ENCODE peak calls at places on chromosomes 2 and 18, in four cellular contexts. N, C, V and S are unnamed samples.

GRCh38 chr2:85732467-85733120 is 21.2 kb upstream of the ATOH8 start:
- DNase-seq in N (no peak), C (no peak), V (no peak), S (no peak)

GRCh38 chr2:137676348-137676747 is 287.9 kb upstream of the HNMT start:
- DNase-seq in N (no peak), C (no peak), V (no peak), S (no peak)

GRCh38 chr18:62625019-62625418 is 90.3 kb upstream of the PHLPP1 start:
- DNase-seq in C (no peak), N (no peak), V (no peak), S (peak)

GRCh38 chr2:65320042-65320711 is 92.5 kb downstream of the ACTR2 start:
- DNase-seq in C (peak), N (no peak), V (peak), S (peak)

GRCh38 chr2:62941413-62941812 is 109.2 kb upstream of the OTX1 start:
- DNase-seq in N (no peak), V (no peak), C (no peak), S (no peak)

GRCh38 chr2:207409525-207409924 is 120.2 kb upstream of the CREB1 start:
- DNase-seq in C (no peak), V (no peak), N (no peak), S (no peak)

GRCh38 chr2:118050386-118050785 is 36.5 kb upstream of the CCDC93 start:
- DNase-seq in C (no peak), N (no peak), V (no peak), S (no peak)

GRCh38 chr2:145797692-145798091 is 1277.8 kb upstream of the ZEB2 start:
- DNase-seq in V (no peak), C (no peak), N (no peak), S (no peak)

GRCh38 chr2:8692783-8693768 is 11.2 kb downstream of the ID2 start:
- DNase-seq in C (peak), N (peak), V (no peak), S (no peak)

GRCh38 chr18:23812566-23813440 is 123.5 kb downstream of the LAMA3 start:
- DNase-seq in C (no peak), V (no peak), N (no peak), S (no peak)

GRCh38 chr2:62307469-62308389 is 111.8 kb downstream of the B3GNT2 start:
- DNase-seq in C (peak), N (no peak), V (no peak), S (no peak)

GRCh38 chr2:18428516-18428915 is 131.9 kb downstream of the RDH14 start:
- DNase-seq in C (no peak), N (no peak), V (no peak), S (no peak)

GRCh38 chr2:98013407-98014042 is 17.8 kb upstream of the TMEM131 start:
- DNase-seq in C (no peak), V (peak), N (no peak), S (no peak)

GRCh38 chr2:177735318-177735803 is 337.2 kb downstream of the PDE11A start:
- DNase-seq in C (no peak), N (no peak), V (no peak), S (no peak)

GRCh38 chr2:97996679-97997078 is 931 bp upstream of the TMEM131 start:
- DNase-seq in N (no peak), V (no peak), C (no peak), S (no peak)

GRCh38 chr2:183038341-183039300 is at the start of gene NCKAP1:
- DNase-seq in V (peak), N (peak), C (peak), S (peak)

GRCh38 chr2:88853403-88853790 is 161.9 kb downstream of the RPIA start:
- DNase-seq in N (no peak), V (no peak), C (no peak), S (no peak)

GRCh38 chr2:240528406-240529040 is 29.3 kb downstream of the ANKMY1 start:
- DNase-seq in V (no peak), N (no peak), C (no peak), S (no peak)

GRCh38 chr2:223056656-223057418 is 4.8 kb downstream of the KCNE4 start:
- DNase-seq in N (no peak), V (no peak), C (no peak), S (no peak)

GRCh38 chr2:95314964-95315611 is 17.9 kb downstream of the KCNIP3 start:
- DNase-seq in N (peak), C (peak), V (no peak), S (no peak)

GRCh38 chr18:76977108-76977621 is 154.8 kb downstream of the ZNF236 start:
- DNase-seq in N (no peak), V (no peak), C (no peak), S (no peak)

GRCh38 chr2:102245266-102246151 is 58.7 kb downstream of the IL1RL2 start:
- DNase-seq in N (peak), V (no peak), C (no peak), S (peak)
- TF ChIP-seq CTCF in N (no peak), V (peak), C (no peak), S (peak)

GRCh38 chr18:36372902-36373301 is 75.4 kb downstream of the FHOD3 start:
- DNase-seq in N (no peak), C (peak), V (peak), S (peak)
- TF ChIP-seq CTCF in N (no peak), C (peak), V (peak), S (peak)

GRCh38 chr2:10675126-10675525 is 14.6 kb downstream of the NOL10 start:
- DNase-seq in C (no peak), V (no peak), N (no peak), S (no peak)

GRCh38 chr2:10680957-10681356 is 8.8 kb downstream of the NOL10 start:
- DNase-seq in N (no peak), V (no peak), C (no peak), S (no peak)

GRCh38 chr2:10680214-10680613 is 9.6 kb downstream of the NOL10 start:
- DNase-seq in C (no peak), N (no peak), V (no peak), S (no peak)

DNA sequence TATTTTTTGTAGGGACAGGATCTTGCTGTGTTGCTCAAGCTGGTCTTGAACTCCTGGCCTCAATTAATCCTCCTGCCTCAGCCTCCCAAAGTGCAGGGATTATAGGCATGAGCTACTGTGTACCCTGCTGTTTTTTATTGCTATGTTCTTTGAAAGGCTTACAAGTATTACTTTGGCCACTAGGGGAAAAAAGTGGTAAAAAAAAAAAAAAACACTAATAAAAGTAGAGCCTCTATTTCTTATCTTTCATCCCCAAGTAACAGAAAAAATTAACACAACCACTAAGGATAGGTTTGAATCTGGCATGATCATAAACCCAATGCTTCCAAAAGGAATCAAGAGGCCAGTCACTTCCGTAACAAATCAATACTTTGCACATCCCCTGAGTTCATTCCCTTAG is 11.6 kb downstream of the NOL10 start:
- DNase-seq in V (no peak), C (no peak), N (no peak), S (no peak)
- TF ChIP-seq CTCF in V (peak), C (peak), N (peak), S (no peak)

GRCh38 chr2:25897500-25897899 is 19.2 kb upstream of the ASXL2 start:
- DNase-seq in C (no peak), V (no peak), N (no peak), S (no peak)
- TF ChIP-seq CTCF in C (no peak), V (no peak), N (no peak), S (no peak)

GRCh38 chr18:25313274-25313673 is 38.7 kb downstream of the ZNF521 start:
- DNase-seq in N (no peak), C (no peak), V (no peak), S (no peak)

GRCh38 chr18:25306671-25307070 is 45.3 kb downstream of the ZNF521 start:
- DNase-seq in C (no peak), V (no peak), N (no peak), S (no peak)

GRCh38 chr18:25314824-25315223 is 37.1 kb downstream of the ZNF521 start:
- DNase-seq in C (no peak), V (no peak), N (no peak), S (no peak)

GRCh38 chr18:25305584-25305983 is 46.4 kb downstream of the ZNF521 start:
- DNase-seq in N (no peak), C (no peak), V (no peak), S (no peak)

DNA sequence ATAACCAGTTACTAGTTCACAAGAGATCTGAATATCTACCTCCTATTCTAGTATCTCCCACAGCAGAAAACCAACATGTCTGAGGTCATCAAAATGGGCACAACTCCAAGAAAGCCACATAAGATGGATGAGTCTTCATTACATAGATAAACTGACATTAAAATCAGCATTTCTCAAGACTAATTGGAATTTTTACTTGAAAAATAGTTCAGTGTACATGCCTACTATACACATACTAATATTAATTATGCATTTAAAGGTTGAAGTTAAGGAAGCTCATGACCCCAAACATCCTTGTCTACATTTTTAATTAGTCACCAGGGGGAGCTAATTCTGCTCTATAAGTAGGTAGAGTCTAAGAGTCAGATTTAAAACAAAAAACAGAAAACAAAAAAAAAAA is 41.9 kb downstream of the ZNF521 start:
- DNase-seq in C (no peak), V (no peak), N (no peak), S (no peak)
- TF ChIP-seq CTCF in C (no peak), V (peak), N (no peak), S (no peak)

DNA sequence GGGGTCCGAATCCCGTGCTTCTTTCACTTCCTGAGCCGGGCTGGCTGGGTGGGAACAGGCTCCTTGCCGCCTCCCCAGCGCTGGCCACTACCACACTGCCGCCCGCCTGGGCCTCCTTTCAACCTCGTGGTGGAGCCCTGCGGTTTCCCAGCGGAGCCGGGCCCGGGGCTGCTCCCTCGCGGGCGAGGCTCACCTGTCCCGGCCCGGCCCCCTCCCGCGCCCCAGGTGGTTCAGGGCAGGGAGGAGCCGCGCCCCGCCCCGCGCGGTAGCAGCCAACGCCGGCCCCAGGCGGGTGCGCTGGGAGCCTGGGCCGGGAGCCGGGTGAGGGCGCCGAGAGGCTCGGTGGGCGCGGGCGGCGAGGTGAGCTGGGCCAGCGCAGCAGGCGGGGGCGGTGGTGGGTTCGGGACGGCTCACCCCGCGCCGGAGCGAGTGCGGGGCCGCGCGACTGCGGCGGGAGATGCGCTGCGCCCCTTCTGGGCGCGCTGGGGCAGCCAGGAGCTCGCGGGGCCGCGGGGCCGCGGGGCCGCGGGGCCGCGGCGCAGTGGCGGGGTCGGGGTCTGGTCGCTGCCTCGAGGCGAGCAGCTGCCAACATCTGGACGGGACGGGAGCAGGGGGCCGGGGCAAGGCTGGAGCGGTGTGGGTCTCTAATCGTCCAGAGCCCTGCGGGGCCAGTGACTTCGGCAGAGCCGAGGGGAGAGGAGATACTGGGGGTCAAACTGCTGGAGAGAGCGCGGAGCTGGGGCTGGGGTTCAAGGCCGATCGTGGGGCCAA is at the start of gene LYPD6B:
- DNase-seq in V (no peak), C (peak), N (no peak), S (no peak)
- TF ChIP-seq CTCF in V (no peak), C (no peak), N (no peak), S (no peak)

GRCh38 chr2:54664238-54664786 is 59.1 kb upstream of the EML6 start:
- DNase-seq in N (no peak), V (no peak), C (no peak), S (no peak)

GRCh38 chr2:54658548-54659207 is 64.8 kb upstream of the EML6 start:
- DNase-seq in C (no peak), V (no peak), N (no peak), S (no peak)

GRCh38 chr2:54657664-54658083 is 65.8 kb upstream of the EML6 start:
- DNase-seq in V (no peak), N (peak), C (peak), S (no peak)

GRCh38 chr2:54663424-54664030 is 59.9 kb upstream of the EML6 start:
- DNase-seq in N (no peak), V (no peak), C (no peak), S (no peak)

GRCh38 chr2:54660752-54661151 is 62.7 kb upstream of the EML6 start:
- DNase-seq in N (no peak), V (no peak), C (no peak), S (no peak)
- TF ChIP-seq CTCF in N (no peak), V (no peak), C (no peak), S (no peak)

DNA sequence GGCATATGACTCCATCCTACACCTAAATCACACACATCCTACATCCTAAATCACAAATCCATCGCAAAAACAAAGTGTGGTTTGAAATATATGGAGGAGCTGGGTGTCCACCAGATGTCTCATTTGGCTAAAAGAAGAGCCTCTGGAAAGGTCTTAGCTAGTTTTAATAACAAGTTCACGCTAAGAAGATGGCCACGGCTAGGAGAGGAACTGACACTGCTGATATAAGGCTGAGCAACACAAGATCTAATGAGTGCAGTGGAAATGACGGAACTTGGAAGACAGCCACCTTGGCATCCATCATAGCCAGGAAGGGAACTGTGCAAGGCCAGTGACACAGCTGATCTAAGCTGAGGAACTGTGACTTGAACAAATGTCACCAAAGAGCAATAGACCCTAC is 60.0 kb upstream of the AGAP1 start:
- DNase-seq in N (no peak), C (no peak), V (no peak), S (no peak)
- TF ChIP-seq CTCF in N (no peak), C (no peak), V (no peak), S (peak)